ENCODE peak calls at places on chromosomes 13 and 19, in nine cellular contexts. D, P, I, Y, X, Z, N, B and G are unnamed samples.

GRCh38 chr13:33205804-33206221 is 79.7 kb downstream of the STARD13 start:
- DNase-seq in D (peak; percentile 64), P (no peak), I (no peak), Y (no peak), X (no peak), Z (no peak), N (no peak), B (no peak), G (no peak)

GRCh38 chr19:34662919-34663318 is 14.0 kb downstream of the SCGB2B2 start:
- DNase-seq in D (no peak), P (peak; percentile 64), I (no peak), Y (no peak), X (peak; percentile 25), Z (no peak), N (no peak), B (no peak), G (peak; percentile 90)

GRCh38 chr13:73060251-73061160 is 1.7 kb downstream of the KLF5 start:
- DNase-seq in D (peak; percentile 56), P (no peak), I (peak; percentile 74), Y (no peak), X (no peak), Z (no peak), N (peak; percentile 94), B (no peak), G (peak; percentile 74)

GRCh38 chr19:18848860-18849661 is 17.3 kb downstream of the UPF1 start:
- DNase-seq in D (peak; percentile 83), P (no peak), I (peak; percentile 65), Y (no peak), X (no peak), Z (peak; percentile 70), N (peak; percentile 98), B (no peak), G (no peak)

GRCh38 chr13:97493471-97493870 is 59.5 kb downstream of the RAP2A start:
- DNase-seq in D (peak; percentile 56), P (no peak), I (no peak), Y (no peak), X (no peak), Z (no peak), N (no peak), B (no peak), G (no peak)

GRCh38 chr13:47114030-47114429 is 217.2 kb upstream of the HTR2A start:
- DNase-seq in D (peak; percentile 27), P (no peak), I (peak; percentile 64), Y (no peak), X (no peak), Z (no peak), N (peak; percentile 78), B (no peak), G (no peak)

GRCh38 chr13:98223741-98224140 is 46.7 kb upstream of the RNF113B start:
- DNase-seq in D (no peak), P (no peak), I (no peak), Y (no peak), X (no peak), Z (no peak), N (no peak), B (no peak), G (no peak)

GRCh38 chr19:16070366-16070990 is 5.8 kb upstream of the TPM4 start:
- DNase-seq in D (no peak), P (peak; percentile 89), I (no peak), Y (peak; percentile 81), X (no peak), Z (peak; percentile 86), N (peak; percentile 81), B (peak; percentile 62), G (no peak)

GRCh38 chr13:99528547-99528946 is 27.3 kb downstream of the TM9SF2 start:
- DNase-seq in D (no peak), P (peak; percentile 63), I (no peak), Y (peak; percentile 12), X (peak; percentile 7), Z (no peak), N (peak; percentile 58), B (no peak), G (peak; percentile 10)

GRCh38 chr13:93304868-93305613 is 78.4 kb downstream of the GPC6 start:
- DNase-seq in D (no peak), P (no peak), I (no peak), Y (no peak), X (no peak), Z (no peak), N (no peak), B (no peak), G (peak; percentile 91)

GRCh38 chr13:98405107-98405571 is 171.8 kb downstream of the STK24 start:
- DNase-seq in D (no peak), P (no peak), I (no peak), Y (no peak), X (peak; percentile 69), Z (no peak), N (no peak), B (no peak), G (no peak)

GRCh38 chr13:19572280-19572679 is 10.9 kb upstream of the TPTE2 start:
- DNase-seq in D (no peak), P (no peak), I (no peak), Y (no peak), X (no peak), Z (no peak), N (no peak), B (no peak), G (no peak)

GRCh38 chr13:29923554-29924481 is 73.4 kb upstream of the UBL3 start:
- DNase-seq in D (peak; percentile 92), P (peak; percentile 20), I (peak; percentile 98), Y (peak; percentile 20), X (no peak), Z (peak; percentile 89), N (peak; percentile 91), B (peak; percentile 24), G (peak; percentile 22)

GRCh38 chr19:35899547-35900214 is 659 bp downstream of the NFKBID start:
- DNase-seq in D (peak; percentile 77), P (peak; percentile 89), I (peak; percentile 61), Y (peak; percentile 80), X (peak; percentile 68), Z (peak; percentile 92), N (peak; percentile 97), B (peak; percentile 77), G (peak; percentile 77)

GRCh38 chr13:99977912-99978780 is 3.4 kb upstream of the ZIC2 start:
- DNase-seq in D (no peak), P (no peak), I (no peak), Y (no peak), X (no peak), Z (no peak), N (peak; percentile 61), B (no peak), G (no peak)